ENCODE peak calls at places on chromosome 21, in six cellular contexts. One of them, this sample, is unnamed.

GRCh38 chr21:26070822-26071425 is 99.6 kb downstream of the APP start:
- DNase-seq in RPMI7951: peak; percentile 69
- DNase-seq in CD8-positive, alpha-beta T cell: peak; percentile 62
- DNase-seq in iPS DF 19.7: no peak
- DNase-seq in heart left ventricle: no peak
- DNase-seq in ACHN: peak; percentile 53
- DNase-seq in this sample: no peak

GRCh38 chr21:37005548-37006242 is 807 bp upstream of the RIPPLY3 start:
- DNase-seq in RPMI7951: no peak
- DNase-seq in CD8-positive, alpha-beta T cell: no peak
- DNase-seq in iPS DF 19.7: no peak
- DNase-seq in heart left ventricle: no peak
- DNase-seq in ACHN: no peak
- DNase-seq in this sample: no peak

GRCh38 chr21:28762357-28762735 is 230.3 kb downstream of the LTN1 start:
- DNase-seq in RPMI7951: no peak
- DNase-seq in CD8-positive, alpha-beta T cell: no peak
- DNase-seq in iPS DF 19.7: no peak
- DNase-seq in heart left ventricle: no peak
- DNase-seq in ACHN: no peak
- DNase-seq in this sample: no peak

GRCh38 chr21:34836103-34836932 is 167.5 kb downstream of the CLIC6 start:
- DNase-seq in RPMI7951: peak; percentile 99
- DNase-seq in CD8-positive, alpha-beta T cell: no peak
- DNase-seq in iPS DF 19.7: no peak
- DNase-seq in heart left ventricle: peak; percentile 50
- DNase-seq in ACHN: peak; percentile 84
- DNase-seq in this sample: peak; percentile 66

GRCh38 chr21:45644041-45644906 is 749 bp downstream of the PCBP3 start:
- DNase-seq in RPMI7951: peak; percentile 35
- DNase-seq in CD8-positive, alpha-beta T cell: no peak
- DNase-seq in iPS DF 19.7: no peak
- DNase-seq in heart left ventricle: no peak
- DNase-seq in ACHN: no peak
- DNase-seq in this sample: no peak

GRCh38 chr21:42732033-42732410 is 78.6 kb downstream of the PDE9A start:
- DNase-seq in RPMI7951: no peak
- DNase-seq in CD8-positive, alpha-beta T cell: no peak
- DNase-seq in iPS DF 19.7: no peak
- DNase-seq in heart left ventricle: no peak
- DNase-seq in ACHN: no peak
- DNase-seq in this sample: no peak

GRCh38 chr21:44485254-44485793 is 30.0 kb downstream of the LRRC3 start:
- DNase-seq in RPMI7951: peak; percentile 38
- DNase-seq in CD8-positive, alpha-beta T cell: peak; percentile 65
- DNase-seq in iPS DF 19.7: peak; percentile 63
- DNase-seq in heart left ventricle: no peak
- DNase-seq in ACHN: no peak
- DNase-seq in this sample: no peak

GRCh38 chr21:32463367-32463766 is 50.9 kb downstream of the EVA1C start:
- DNase-seq in RPMI7951: peak; percentile 94
- DNase-seq in CD8-positive, alpha-beta T cell: no peak
- DNase-seq in iPS DF 19.7: no peak
- DNase-seq in heart left ventricle: no peak
- DNase-seq in ACHN: no peak
- DNase-seq in this sample: no peak

GRCh38 chr21:43001316-43001715 is 27.0 kb downstream of the PKNOX1 start:
- DNase-seq in RPMI7951: no peak
- DNase-seq in CD8-positive, alpha-beta T cell: no peak
- DNase-seq in iPS DF 19.7: no peak
- DNase-seq in heart left ventricle: no peak
- DNase-seq in ACHN: no peak
- DNase-seq in this sample: no peak

GRCh38 chr21:38170283-38170682 is 86.5 kb upstream of the KCNJ15 start:
- DNase-seq in RPMI7951: peak; percentile 84
- DNase-seq in CD8-positive, alpha-beta T cell: no peak
- DNase-seq in iPS DF 19.7: peak; percentile 30
- DNase-seq in heart left ventricle: peak; percentile 33
- DNase-seq in ACHN: peak; percentile 44
- DNase-seq in this sample: no peak

GRCh38 chr21:33909756-33910155 is 5.8 kb downstream of the ATP5PO start:
- DNase-seq in RPMI7951: no peak
- DNase-seq in CD8-positive, alpha-beta T cell: no peak
- DNase-seq in iPS DF 19.7: no peak
- DNase-seq in heart left ventricle: no peak
- DNase-seq in ACHN: no peak
- DNase-seq in this sample: no peak

This sample was measured in RKO.